ENCODE peak calls at places on chromosomes 13 and 19, in nine cellular contexts. One of them, this sample, is unnamed.
A peak's percentile ranks its signal among the peaks of the same experiment; 100 is the strongest.

GRCh38 chr13:108313382-108313781 is 43.9 kb downstream of the TNFSF13B start:
- DNase-seq in suprapubic skin: no peak
- DNase-seq in ovary: no peak
- DNase-seq in transverse colon: no peak
- DNase-seq in A549: no peak
- DNase-seq in tibial nerve: no peak
- DNase-seq in stomach: no peak
- DNase-seq in sigmoid colon: no peak
- DNase-seq in HepG2: no peak
- DNase-seq in this sample: no peak

GRCh38 chr19:43691755-43692154 is 21.8 kb upstream of the PLAUR start:
- DNase-seq in tibial nerve: no peak
- DNase-seq in suprapubic skin: no peak
- DNase-seq in HepG2: no peak
- DNase-seq in stomach: no peak
- DNase-seq in A549: no peak
- DNase-seq in sigmoid colon: no peak
- DNase-seq in ovary: no peak
- DNase-seq in transverse colon: no peak
- DNase-seq in this sample: no peak

GRCh38 chr19:34461375-34462100 is 20.0 kb upstream of the WTIP start:
- DNase-seq in tibial nerve: no peak
- DNase-seq in A549: no peak
- DNase-seq in transverse colon: no peak
- DNase-seq in HepG2: no peak
- DNase-seq in ovary: no peak
- DNase-seq in suprapubic skin: no peak
- DNase-seq in stomach: no peak
- DNase-seq in sigmoid colon: no peak
- DNase-seq in this sample: no peak

GRCh38 chr19:18698321-18699167 is 15.1 kb downstream of the CRTC1 start:
- DNase-seq in ovary: no peak
- DNase-seq in A549: no peak
- DNase-seq in sigmoid colon: no peak
- DNase-seq in transverse colon: no peak
- DNase-seq in tibial nerve: no peak
- DNase-seq in HepG2: no peak
- DNase-seq in stomach: no peak
- DNase-seq in suprapubic skin: no peak
- DNase-seq in this sample: no peak

GRCh38 chr19:54179921-54180452 is 7.0 kb upstream of the TMC4 start:
- DNase-seq in HepG2: peak; percentile 62
- DNase-seq in sigmoid colon: no peak
- DNase-seq in suprapubic skin: no peak
- DNase-seq in A549: no peak
- DNase-seq in ovary: no peak
- DNase-seq in tibial nerve: no peak
- DNase-seq in stomach: peak; percentile 72
- DNase-seq in transverse colon: peak; percentile 79
- DNase-seq in this sample: no peak

GRCh38 chr13:27794921-27795717 is 2.8 kb downstream of the GSX1 start:
- DNase-seq in sigmoid colon: no peak
- DNase-seq in stomach: no peak
- DNase-seq in HepG2: no peak
- DNase-seq in suprapubic skin: no peak
- DNase-seq in transverse colon: no peak
- DNase-seq in tibial nerve: no peak
- DNase-seq in ovary: no peak
- DNase-seq in A549: no peak
- DNase-seq in this sample: no peak

GRCh38 chr13:113856716-113857065 is 7.2 kb downstream of the GAS6 start:
- DNase-seq in ovary: peak; percentile 46
- DNase-seq in suprapubic skin: peak; percentile 61
- DNase-seq in tibial nerve: no peak
- DNase-seq in HepG2: peak; percentile 21
- DNase-seq in transverse colon: peak; percentile 55
- DNase-seq in A549: no peak
- DNase-seq in stomach: peak; percentile 57
- DNase-seq in sigmoid colon: no peak
- DNase-seq in this sample: no peak

GRCh38 chr19:28184997-28185396 is 1028.0 kb downstream of the UQCRFS1 start:
- DNase-seq in suprapubic skin: no peak
- DNase-seq in ovary: no peak
- DNase-seq in A549: no peak
- DNase-seq in sigmoid colon: no peak
- DNase-seq in transverse colon: no peak
- DNase-seq in tibial nerve: no peak
- DNase-seq in stomach: no peak
- DNase-seq in HepG2: no peak
- DNase-seq in this sample: no peak

GRCh38 chr19:33428627-33429013 is 55.1 kb downstream of the CEBPG start:
- DNase-seq in sigmoid colon: no peak
- DNase-seq in transverse colon: no peak
- DNase-seq in HepG2: no peak
- DNase-seq in suprapubic skin: no peak
- DNase-seq in ovary: no peak
- DNase-seq in tibial nerve: no peak
- DNase-seq in stomach: no peak
- DNase-seq in A549: no peak
- DNase-seq in this sample: no peak

GRCh38 chr19:47698631-47699359 is 14.4 kb upstream of the EHD2 start:
- DNase-seq in stomach: no peak
- DNase-seq in sigmoid colon: no peak
- DNase-seq in HepG2: no peak
- DNase-seq in suprapubic skin: no peak
- DNase-seq in A549: no peak
- DNase-seq in ovary: peak; percentile 38
- DNase-seq in tibial nerve: no peak
- DNase-seq in transverse colon: no peak
- DNase-seq in this sample: no peak

GRCh38 chr19:33819875-33820781 is 23.5 kb downstream of the KCTD15 start:
- DNase-seq in A549: peak; percentile 93
- DNase-seq in HepG2: peak; percentile 53
- DNase-seq in stomach: peak; percentile 88
- DNase-seq in ovary: peak; percentile 80
- DNase-seq in suprapubic skin: peak; percentile 92
- DNase-seq in tibial nerve: peak; percentile 54
- DNase-seq in sigmoid colon: peak; percentile 88
- DNase-seq in transverse colon: peak; percentile 82
- DNase-seq in this sample: no peak

GRCh38 chr13:40190656-40191100 is 475.8 kb downstream of the FOXO1 start:
- DNase-seq in tibial nerve: peak; percentile 31
- DNase-seq in sigmoid colon: peak; percentile 74
- DNase-seq in stomach: peak; percentile 50
- DNase-seq in suprapubic skin: no peak
- DNase-seq in ovary: peak; percentile 54
- DNase-seq in HepG2: peak; percentile 6
- DNase-seq in A549: no peak
- DNase-seq in transverse colon: peak; percentile 58
- DNase-seq in this sample: no peak

GRCh38 chr13:40191186-40191980 is 475.1 kb downstream of the FOXO1 start:
- DNase-seq in stomach: no peak
- DNase-seq in HepG2: no peak
- DNase-seq in transverse colon: no peak
- DNase-seq in A549: no peak
- DNase-seq in sigmoid colon: no peak
- DNase-seq in ovary: no peak
- DNase-seq in tibial nerve: no peak
- DNase-seq in suprapubic skin: no peak
- DNase-seq in this sample: no peak

GRCh38 chr13:40189426-40189825 is 477.0 kb downstream of the FOXO1 start:
- DNase-seq in A549: no peak
- DNase-seq in suprapubic skin: no peak
- DNase-seq in ovary: no peak
- DNase-seq in HepG2: no peak
- DNase-seq in transverse colon: no peak
- DNase-seq in tibial nerve: no peak
- DNase-seq in sigmoid colon: no peak
- DNase-seq in stomach: no peak
- DNase-seq in this sample: no peak

GRCh38 chr13:40187836-40188591 is 478.4 kb downstream of the FOXO1 start:
- DNase-seq in sigmoid colon: no peak
- DNase-seq in transverse colon: no peak
- DNase-seq in HepG2: no peak
- DNase-seq in stomach: no peak
- DNase-seq in tibial nerve: no peak
- DNase-seq in ovary: no peak
- DNase-seq in suprapubic skin: no peak
- DNase-seq in A549: no peak
- DNase-seq in this sample: no peak

GRCh38 chr13:40189885-40190655 is 476.4 kb downstream of the FOXO1 start:
- DNase-seq in sigmoid colon: peak; percentile 73
- DNase-seq in HepG2: no peak
- DNase-seq in tibial nerve: no peak
- DNase-seq in ovary: peak; percentile 46
- DNase-seq in A549: no peak
- DNase-seq in transverse colon: no peak
- DNase-seq in stomach: no peak
- DNase-seq in suprapubic skin: no peak
- DNase-seq in this sample: no peak
- H3K4me3 ChIP-seq in sigmoid colon: no peak overlapping the region
- H3K4me3 ChIP-seq in HepG2: no peak overlapping the region
- H3K4me3 ChIP-seq in tibial nerve: no peak overlapping the region
- H3K4me3 ChIP-seq in ovary: no peak overlapping the region
- H3K4me3 ChIP-seq in A549: no peak overlapping the region
- H3K4me3 ChIP-seq in transverse colon: no peak overlapping the region
- H3K4me3 ChIP-seq in stomach: no peak overlapping the region
- H3K4me3 ChIP-seq in suprapubic skin: no peak overlapping the region
- H3K4me3 ChIP-seq in this sample: no peak overlapping the region

DNA sequence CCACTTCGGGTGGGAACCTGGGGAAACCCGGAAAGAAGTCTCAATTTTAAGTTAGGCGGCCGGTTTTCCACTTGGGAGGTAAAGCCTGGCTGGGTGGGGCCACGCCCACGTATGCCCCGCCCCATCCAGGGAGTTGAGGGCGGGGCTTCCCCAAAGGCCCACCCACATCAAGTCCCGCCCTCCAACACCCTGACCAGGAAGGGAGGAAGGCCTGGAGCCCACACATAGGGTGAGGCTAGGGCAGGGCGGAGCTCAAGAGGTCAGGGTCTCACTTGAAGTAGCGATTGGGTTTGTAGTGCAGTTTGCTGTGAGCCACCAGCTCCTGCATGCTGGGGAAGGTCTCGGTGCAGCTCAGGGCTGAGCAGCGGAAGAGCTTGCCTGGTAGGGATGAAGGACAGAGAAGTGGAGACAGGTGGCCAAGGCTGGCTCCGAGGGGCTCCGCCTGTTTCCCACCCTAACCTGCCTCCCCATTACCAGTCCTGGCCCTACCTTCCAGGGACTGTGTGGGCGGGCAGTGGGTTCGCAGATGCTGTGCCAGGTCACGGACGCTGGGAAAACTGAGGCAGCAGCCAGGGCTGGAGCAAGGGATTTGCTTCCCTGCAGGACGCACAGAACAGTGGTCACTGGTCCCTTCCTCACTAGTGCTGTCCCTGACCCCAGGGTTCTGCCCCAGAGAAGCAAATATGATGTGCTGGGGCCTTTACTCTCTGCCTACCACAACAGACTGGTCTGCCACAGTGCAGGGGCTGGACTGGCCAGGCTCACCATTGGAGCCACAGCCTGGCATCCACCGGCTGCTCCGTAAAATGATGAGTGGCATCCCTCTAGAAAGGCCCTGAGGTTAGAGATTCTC is 1.6 kb downstream of the ZNF414 start:
- DNase-seq in stomach: no peak
- DNase-seq in sigmoid colon: no peak
- DNase-seq in transverse colon: peak; percentile 43
- DNase-seq in tibial nerve: no peak
- DNase-seq in ovary: peak; percentile 56
- DNase-seq in A549: peak; percentile 38
- DNase-seq in suprapubic skin: no peak
- DNase-seq in HepG2: peak; percentile 60
- DNase-seq in this sample: no peak
- TF ChIP-seq EP300 in stomach: no peak
- TF ChIP-seq EP300 in sigmoid colon: no peak
- TF ChIP-seq EP300 in transverse colon: no peak
- TF ChIP-seq EP300 in tibial nerve: no peak
- TF ChIP-seq EP300 in ovary: no peak
- TF ChIP-seq EP300 in A549: no peak
- TF ChIP-seq EP300 in suprapubic skin: no peak
- TF ChIP-seq EP300 in HepG2: no peak
- TF ChIP-seq EP300 in this sample: no peak

DNA sequence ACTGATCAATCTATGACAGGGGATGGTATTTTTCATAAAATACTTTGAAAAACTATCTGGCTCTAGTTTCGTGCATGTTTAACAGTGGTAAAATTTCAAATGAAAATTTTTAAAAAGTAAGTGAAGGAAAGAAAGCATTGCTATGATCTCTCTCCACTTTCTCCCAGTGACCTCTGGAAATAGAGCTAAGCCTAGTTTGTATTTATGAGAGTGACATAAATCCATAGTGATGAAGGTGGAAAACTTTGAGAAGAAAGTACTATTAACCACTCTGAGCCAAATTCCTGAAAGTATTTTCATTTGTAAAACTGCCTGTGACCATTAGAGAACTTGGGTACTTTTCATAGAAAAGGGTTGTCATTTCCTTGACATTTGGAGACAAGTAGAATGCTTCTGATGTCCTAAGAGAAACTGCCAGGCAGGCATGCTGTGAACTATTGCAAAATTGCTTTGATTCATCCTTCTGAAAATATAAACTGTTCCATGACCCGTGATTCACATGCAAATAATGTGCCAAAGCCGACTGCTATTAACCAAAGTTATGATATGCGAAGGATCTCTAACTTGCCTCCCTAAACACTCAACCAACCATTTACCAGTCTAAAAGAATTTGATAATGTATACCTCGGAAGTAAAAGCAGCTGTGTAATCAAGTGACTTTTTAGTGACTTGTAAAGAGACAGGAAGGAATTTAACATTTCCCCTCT is 133.2 kb downstream of the VWA8 start:
- DNase-seq in tibial nerve: peak; percentile 32
- DNase-seq in A549: peak; percentile 38
- DNase-seq in transverse colon: no peak
- DNase-seq in sigmoid colon: no peak
- DNase-seq in stomach: no peak
- DNase-seq in ovary: no peak
- DNase-seq in HepG2: no peak
- DNase-seq in suprapubic skin: no peak
- DNase-seq in this sample: no peak
- H3K27ac ChIP-seq in tibial nerve: peak overlapping the region; percentile 19
- H3K27ac ChIP-seq in A549: peak overlapping the region; percentile 79
- H3K27ac ChIP-seq in transverse colon: no peak overlapping the region
- H3K27ac ChIP-seq in sigmoid colon: no peak overlapping the region
- H3K27ac ChIP-seq in stomach: no peak overlapping the region
- H3K27ac ChIP-seq in ovary: peak overlapping the region; percentile 12
- H3K27ac ChIP-seq in HepG2: no peak overlapping the region
- H3K27ac ChIP-seq in suprapubic skin: peak overlapping the region; percentile 10
- H3K27ac ChIP-seq in this sample: peak overlapping the region; percentile 42

GRCh38 chr13:35470671-35471465 is 5.6 kb downstream of the MAB21L1 start:
- DNase-seq in HepG2: no peak
- DNase-seq in transverse colon: peak; percentile 9
- DNase-seq in tibial nerve: peak; percentile 34
- DNase-seq in suprapubic skin: peak; percentile 67
- DNase-seq in stomach: no peak
- DNase-seq in ovary: peak; percentile 71
- DNase-seq in A549: no peak
- DNase-seq in sigmoid colon: peak; percentile 67
- DNase-seq in this sample: no peak
- H3K4me3 ChIP-seq in HepG2: no peak overlapping the region
- H3K4me3 ChIP-seq in transverse colon: peak overlapping the region; percentile 11
- H3K4me3 ChIP-seq in tibial nerve: peak overlapping the region; percentile 26
- H3K4me3 ChIP-seq in suprapubic skin: peak overlapping the region; percentile 59
- H3K4me3 ChIP-seq in stomach: peak overlapping the region; percentile 38
- H3K4me3 ChIP-seq in ovary: peak overlapping the region; percentile 47
- H3K4me3 ChIP-seq in A549: no peak overlapping the region
- H3K4me3 ChIP-seq in sigmoid colon: peak overlapping the region; percentile 48
- H3K4me3 ChIP-seq in this sample: peak overlapping the region; percentile 63